ENCODE peak calls at places on chromosomes 6 and 20, in seven cellular contexts. One of them, this sample, is unnamed.

GRCh38 chr6:52155791-52156576 is 30.2 kb upstream of the IL17A start:
- DNase-seq in nephron progenitor cell: no peak
- DNase-seq in globus pallidus: no peak
- DNase-seq in RWPE1: no peak
- DNase-seq in astrocyte of the spinal cord: peak
- DNase-seq in NCI-H1092: no peak
- DNase-seq in brain microvascular endothelial cell: no peak
- DNase-seq in this sample: no peak

GRCh38 chr6:138291036-138291848 is 73.0 kb upstream of the PBOV1 start:
- DNase-seq in nephron progenitor cell: no peak
- DNase-seq in globus pallidus: no peak
- DNase-seq in RWPE1: no peak
- DNase-seq in astrocyte of the spinal cord: no peak
- DNase-seq in NCI-H1092: no peak
- DNase-seq in brain microvascular endothelial cell: no peak
- DNase-seq in this sample: no peak

GRCh38 chr6:92589970-92590369 is 829.4 kb downstream of the EPHA7 start:
- DNase-seq in nephron progenitor cell: no peak
- DNase-seq in globus pallidus: no peak
- DNase-seq in RWPE1: peak
- DNase-seq in astrocyte of the spinal cord: peak
- DNase-seq in NCI-H1092: no peak
- DNase-seq in brain microvascular endothelial cell: no peak
- DNase-seq in this sample: no peak

GRCh38 chr20:10040070-10040970 is 5.5 kb downstream of the ANKEF1 start:
- DNase-seq in nephron progenitor cell: no peak
- DNase-seq in globus pallidus: no peak
- DNase-seq in RWPE1: peak
- DNase-seq in astrocyte of the spinal cord: peak
- DNase-seq in NCI-H1092: no peak
- DNase-seq in brain microvascular endothelial cell: peak
- DNase-seq in this sample: no peak

GRCh38 chr6:52539607-52540006 is 37.3 kb downstream of the TRAM2 start:
- DNase-seq in nephron progenitor cell: no peak
- DNase-seq in globus pallidus: no peak
- DNase-seq in RWPE1: no peak
- DNase-seq in astrocyte of the spinal cord: peak
- DNase-seq in NCI-H1092: no peak
- DNase-seq in brain microvascular endothelial cell: peak
- DNase-seq in this sample: no peak

GRCh38 chr6:13508711-13509705 is 21.6 kb upstream of the GFOD1 start:
- DNase-seq in nephron progenitor cell: no peak
- DNase-seq in globus pallidus: no peak
- DNase-seq in RWPE1: no peak
- DNase-seq in astrocyte of the spinal cord: peak
- DNase-seq in NCI-H1092: no peak
- DNase-seq in brain microvascular endothelial cell: no peak
- DNase-seq in this sample: no peak

GRCh38 chr6:45586216-45587171 is 208.8 kb upstream of the SUPT3H start:
- DNase-seq in nephron progenitor cell: no peak
- DNase-seq in globus pallidus: no peak
- DNase-seq in RWPE1: peak
- DNase-seq in astrocyte of the spinal cord: no peak
- DNase-seq in NCI-H1092: no peak
- DNase-seq in brain microvascular endothelial cell: no peak
- DNase-seq in this sample: no peak

GRCh38 chr20:59810376-59811187 is 122.9 kb downstream of the SYCP2 start:
- DNase-seq in nephron progenitor cell: no peak
- DNase-seq in globus pallidus: no peak
- DNase-seq in RWPE1: no peak
- DNase-seq in astrocyte of the spinal cord: no peak
- DNase-seq in NCI-H1092: no peak
- DNase-seq in brain microvascular endothelial cell: no peak
- DNase-seq in this sample: no peak

GRCh38 chr6:159125977-159126376 is 43.2 kb upstream of the FNDC1 start:
- DNase-seq in nephron progenitor cell: no peak
- DNase-seq in globus pallidus: peak
- DNase-seq in RWPE1: no peak
- DNase-seq in astrocyte of the spinal cord: no peak
- DNase-seq in NCI-H1092: no peak
- DNase-seq in brain microvascular endothelial cell: no peak
- DNase-seq in this sample: no peak

GRCh38 chr6:155327326-155328073 is 13.2 kb upstream of the TFB1M start:
- DNase-seq in nephron progenitor cell: peak
- DNase-seq in globus pallidus: peak
- DNase-seq in RWPE1: no peak
- DNase-seq in astrocyte of the spinal cord: peak
- DNase-seq in NCI-H1092: peak
- DNase-seq in brain microvascular endothelial cell: peak
- DNase-seq in this sample: no peak

GRCh38 chr20:50340586-50340985 is 150.0 kb downstream of the CEBPB start:
- DNase-seq in nephron progenitor cell: no peak
- DNase-seq in globus pallidus: no peak
- DNase-seq in RWPE1: no peak
- DNase-seq in astrocyte of the spinal cord: no peak
- DNase-seq in NCI-H1092: no peak
- DNase-seq in brain microvascular endothelial cell: no peak
- DNase-seq in this sample: no peak

GRCh38 chr20:64238115-64238825 is 17.3 kb upstream of the PCMTD2 start:
- DNase-seq in nephron progenitor cell: no peak
- DNase-seq in globus pallidus: no peak
- DNase-seq in RWPE1: no peak
- DNase-seq in astrocyte of the spinal cord: no peak
- DNase-seq in NCI-H1092: no peak
- DNase-seq in brain microvascular endothelial cell: no peak
- DNase-seq in this sample: no peak

GRCh38 chr20:34834459-34834893 is 9.0 kb upstream of the NCOA6 start:
- DNase-seq in nephron progenitor cell: no peak
- DNase-seq in globus pallidus: no peak
- DNase-seq in RWPE1: peak
- DNase-seq in astrocyte of the spinal cord: peak
- DNase-seq in NCI-H1092: no peak
- DNase-seq in brain microvascular endothelial cell: no peak
- DNase-seq in this sample: no peak

GRCh38 chr6:41492261-41492891 is 53.8 kb upstream of the FOXP4 start:
- DNase-seq in nephron progenitor cell: peak
- DNase-seq in globus pallidus: no peak
- DNase-seq in RWPE1: no peak
- DNase-seq in astrocyte of the spinal cord: no peak
- DNase-seq in NCI-H1092: no peak
- DNase-seq in brain microvascular endothelial cell: no peak
- DNase-seq in this sample: no peak

GRCh38 chr6:127299522-127300240 is 33.0 kb downstream of the RNF146 start:
- DNase-seq in nephron progenitor cell: no peak
- DNase-seq in globus pallidus: no peak
- DNase-seq in RWPE1: no peak
- DNase-seq in astrocyte of the spinal cord: no peak
- DNase-seq in NCI-H1092: no peak
- DNase-seq in brain microvascular endothelial cell: no peak
- DNase-seq in this sample: no peak

GRCh38 chr20:15834857-15835256 is 738.4 kb downstream of the KIF16B start:
- DNase-seq in nephron progenitor cell: no peak
- DNase-seq in globus pallidus: no peak
- DNase-seq in RWPE1: no peak
- DNase-seq in astrocyte of the spinal cord: no peak
- DNase-seq in NCI-H1092: peak
- DNase-seq in brain microvascular endothelial cell: peak
- DNase-seq in this sample: no peak

GRCh38 chr20:34065260-34065659 is 46.8 kb downstream of the EIF2S2 start:
- DNase-seq in nephron progenitor cell: no peak
- DNase-seq in globus pallidus: no peak
- DNase-seq in RWPE1: peak
- DNase-seq in astrocyte of the spinal cord: peak
- DNase-seq in NCI-H1092: no peak
- DNase-seq in brain microvascular endothelial cell: no peak
- DNase-seq in this sample: no peak

GRCh38 chr6:147833607-147834006 is 325.1 kb downstream of the SAMD5 start:
- DNase-seq in nephron progenitor cell: no peak
- DNase-seq in globus pallidus: no peak
- DNase-seq in RWPE1: no peak
- DNase-seq in astrocyte of the spinal cord: no peak
- DNase-seq in NCI-H1092: no peak
- DNase-seq in brain microvascular endothelial cell: no peak
- DNase-seq in this sample: no peak

GRCh38 chr20:25745100-25745499 is 48.4 kb upstream of the ZNF337 start:
- DNase-seq in nephron progenitor cell: no peak
- DNase-seq in globus pallidus: no peak
- DNase-seq in RWPE1: no peak
- DNase-seq in astrocyte of the spinal cord: no peak
- DNase-seq in NCI-H1092: no peak
- DNase-seq in brain microvascular endothelial cell: no peak
- DNase-seq in this sample: no peak

GRCh38 chr6:166162599-166163342 is 4.9 kb downstream of the TBXT start:
- DNase-seq in nephron progenitor cell: no peak
- DNase-seq in globus pallidus: no peak
- DNase-seq in RWPE1: no peak
- DNase-seq in astrocyte of the spinal cord: no peak
- DNase-seq in NCI-H1092: no peak
- DNase-seq in brain microvascular endothelial cell: no peak
- DNase-seq in this sample: no peak

GRCh38 chr20:10447028-10447427 is 11.9 kb downstream of the SLX4IP start:
- DNase-seq in nephron progenitor cell: no peak
- DNase-seq in globus pallidus: no peak
- DNase-seq in RWPE1: peak
- DNase-seq in astrocyte of the spinal cord: peak
- DNase-seq in NCI-H1092: no peak
- DNase-seq in brain microvascular endothelial cell: peak
- DNase-seq in this sample: peak

GRCh38 chr20:4235512-4236043 is 220.2 kb upstream of the RNF24 start:
- DNase-seq in nephron progenitor cell: no peak
- DNase-seq in globus pallidus: no peak
- DNase-seq in RWPE1: no peak
- DNase-seq in astrocyte of the spinal cord: no peak
- DNase-seq in NCI-H1092: no peak
- DNase-seq in brain microvascular endothelial cell: no peak
- DNase-seq in this sample: no peak

GRCh38 chr6:76631641-76632040 is 559.2 kb upstream of the IMPG1 start:
- DNase-seq in nephron progenitor cell: no peak
- DNase-seq in globus pallidus: no peak
- DNase-seq in RWPE1: no peak
- DNase-seq in astrocyte of the spinal cord: no peak
- DNase-seq in NCI-H1092: no peak
- DNase-seq in brain microvascular endothelial cell: no peak
- DNase-seq in this sample: no peak

GRCh38 chr6:109420751-109421150 is 19.7 kb downstream of the PPIL6 start:
- DNase-seq in nephron progenitor cell: no peak
- DNase-seq in globus pallidus: no peak
- DNase-seq in RWPE1: peak
- DNase-seq in astrocyte of the spinal cord: no peak
- DNase-seq in NCI-H1092: no peak
- DNase-seq in brain microvascular endothelial cell: no peak
- DNase-seq in this sample: no peak

GRCh38 chr20:9492067-9492466 is 22.3 kb upstream of the LAMP5 start:
- DNase-seq in nephron progenitor cell: no peak
- DNase-seq in globus pallidus: no peak
- DNase-seq in RWPE1: no peak
- DNase-seq in astrocyte of the spinal cord: no peak
- DNase-seq in NCI-H1092: no peak
- DNase-seq in brain microvascular endothelial cell: no peak
- DNase-seq in this sample: no peak

GRCh38 chr20:4153251-4153650 is 137.9 kb upstream of the RNF24 start:
- DNase-seq in nephron progenitor cell: no peak
- DNase-seq in globus pallidus: no peak
- DNase-seq in RWPE1: no peak
- DNase-seq in astrocyte of the spinal cord: no peak
- DNase-seq in NCI-H1092: no peak
- DNase-seq in brain microvascular endothelial cell: no peak
- DNase-seq in this sample: no peak

GRCh38 chr6:125197795-125198269 is 44.3 kb downstream of the TPD52L1 start:
- DNase-seq in nephron progenitor cell: peak
- DNase-seq in globus pallidus: no peak
- DNase-seq in RWPE1: peak
- DNase-seq in astrocyte of the spinal cord: peak
- DNase-seq in NCI-H1092: no peak
- DNase-seq in brain microvascular endothelial cell: peak
- DNase-seq in this sample: no peak

GRCh38 chr6:113068569-113068968 is 721.4 kb downstream of the RFPL4B start:
- DNase-seq in nephron progenitor cell: no peak
- DNase-seq in globus pallidus: no peak
- DNase-seq in RWPE1: no peak
- DNase-seq in astrocyte of the spinal cord: peak
- DNase-seq in NCI-H1092: no peak
- DNase-seq in brain microvascular endothelial cell: no peak
- DNase-seq in this sample: no peak

GRCh38 chr6:113596907-113597583 is 260.1 kb upstream of the MARCKS start:
- DNase-seq in nephron progenitor cell: peak
- DNase-seq in globus pallidus: no peak
- DNase-seq in RWPE1: no peak
- DNase-seq in astrocyte of the spinal cord: peak
- DNase-seq in NCI-H1092: peak
- DNase-seq in brain microvascular endothelial cell: peak
- DNase-seq in this sample: no peak

This sample was measured in GF-D8.